ENCODE peak calls at places on chromosomes 2 and 18, in four cellular contexts. D is K562, J is GM12878, H is HepG2. T is an unnamed sample.

GRCh38 chr2:101306410-101306809 is 2.1 kb downstream of the RNF149 start:
- DNase-seq in D (peak; percentile 19), J (no peak), H (no peak), T (no peak)

GRCh38 chr18:73431620-73432019 is 563.8 kb upstream of the NETO1 start:
- DNase-seq in D (no peak), J (no peak), H (no peak), T (no peak)

GRCh38 chr18:9330419-9330818 is 4.2 kb upstream of the TWSG1 start:
- DNase-seq in D (no peak), J (no peak), H (no peak), T (no peak)

GRCh38 chr2:206515580-206515979 is 72.2 kb downstream of the ADAM23 start:
- DNase-seq in D (no peak), J (no peak), H (no peak), T (no peak)

GRCh38 chr2:199100326-199101110 is 357.2 kb downstream of the SATB2 start:
- DNase-seq in D (no peak), J (no peak), H (no peak), T (no peak)

GRCh38 chr18:31512203-31512764 is 14.3 kb downstream of the DSG2 start:
- DNase-seq in D (no peak), J (no peak), H (peak; percentile 97), T (peak; percentile 58)

GRCh38 chr2:217512728-217513127 is 490.1 kb downstream of the TNS1 start:
- DNase-seq in D (no peak), J (no peak), H (no peak), T (no peak)

GRCh38 chr2:241796209-241796608 is 12.8 kb upstream of the NEU4 start:
- DNase-seq in D (no peak), J (no peak), H (no peak), T (no peak)

GRCh38 chr2:133841905-133842304 is 273.6 kb upstream of the NCKAP5 start:
- DNase-seq in D (no peak), J (no peak), H (no peak), T (peak; percentile 72)

GRCh38 chr2:8679827-8680731 is 1.8 kb upstream of the ID2 start:
- DNase-seq in D (no peak), J (no peak), H (peak; percentile 98), T (peak; percentile 95)

GRCh38 chr2:30161929-30162328 is 15.1 kb downstream of the YPEL5 start:
- DNase-seq in D (no peak), J (no peak), H (no peak), T (no peak)

GRCh38 chr2:172097557-172098131 is 5.1 kb downstream of the DLX2 start:
- DNase-seq in D (peak; percentile 76), J (no peak), H (no peak), T (no peak)

GRCh38 chr2:138087761-138088602 is 123.7 kb downstream of the HNMT start:
- DNase-seq in D (no peak), J (no peak), H (no peak), T (no peak)

GRCh38 chr2:104599802-104600510 is 254.0 kb upstream of the POU3F3 start:
- DNase-seq in D (no peak), J (no peak), H (no peak), T (no peak)

GRCh38 chr2:38797276-38797675 is 19.3 kb downstream of the GEMIN6 start:
- DNase-seq in D (no peak), J (no peak), H (no peak), T (peak; percentile 30)

GRCh38 chr2:25845843-25846505 is 32.3 kb downstream of the ASXL2 start:
- DNase-seq in D (no peak), J (no peak), H (no peak), T (no peak)

GRCh38 chr2:182077451-182078142 is 91.9 kb downstream of the PPP1R1C start:
- DNase-seq in D (peak; percentile 7), J (no peak), H (peak; percentile 79), T (peak; percentile 10)

GRCh38 chr18:57446322-57446721 is 11.1 kb downstream of the ONECUT2 start:
- DNase-seq in D (peak; percentile 52), J (no peak), H (peak; percentile 31), T (peak; percentile 58)

GRCh38 chr2:127145255-127145899 is 38.4 kb upstream of the BIN1 start:
- DNase-seq in D (no peak), J (no peak), H (no peak), T (no peak)

GRCh38 chr18:2707559-2708168 is 52.1 kb downstream of the SMCHD1 start:
- DNase-seq in D (no peak), J (no peak), H (no peak), T (no peak)

GRCh38 chr2:78290581-78291214 is 734.8 kb upstream of the REG3G start:
- DNase-seq in D (no peak), J (no peak), H (no peak), T (no peak)

GRCh38 chr18:63216911-63217311 is 102.7 kb downstream of the BCL2 start:
- DNase-seq in D (no peak), J (no peak), H (no peak), T (no peak)

GRCh38 chr18:34771958-34772357 is 61.9 kb downstream of the DTNA start:
- DNase-seq in D (no peak), J (no peak), H (no peak), T (no peak)

GRCh38 chr2:71277536-71278103 is 50.7 kb upstream of the PAIP2B start:
- DNase-seq in D (peak; percentile 11), J (no peak), H (peak; percentile 31), T (peak; percentile 75)

GRCh38 chr2:15941483-15941853 is 1.1 kb downstream of the MYCN start:
- DNase-seq in D (no peak), J (no peak), H (no peak), T (no peak)

GRCh38 chr2:189109921-189110397 is 69.6 kb downstream of the COL5A2 start:
- DNase-seq in D (no peak), J (peak; percentile 45), H (peak; percentile 60), T (no peak)

GRCh38 chr2:43269706-43270105 is 43.3 kb upstream of the ZFP36L2 start:
- DNase-seq in D (no peak), J (no peak), H (no peak), T (no peak)

GRCh38 chr2:238518127-238518827 is 91.5 kb downstream of the ASB1 start:
- DNase-seq in D (no peak), J (no peak), H (peak; percentile 92), T (no peak)

GRCh38 chr2:215432759-215433594 is 2.9 kb downstream of the FN1 start:
- DNase-seq in D (no peak), J (no peak), H (no peak), T (no peak)

GRCh38 chr2:174826051-174826450 is 61.8 kb upstream of the CHRNA1 start:
- DNase-seq in D (no peak), J (no peak), H (no peak), T (no peak)

GRCh38 chr2:174824098-174824497 is 59.8 kb upstream of the CHRNA1 start:
- DNase-seq in D (no peak), J (no peak), H (no peak), T (no peak)

GRCh38 chr2:174830561-174830960 is 66.3 kb upstream of the CHRNA1 start:
- DNase-seq in D (no peak), J (no peak), H (no peak), T (no peak)

GRCh38 chr2:174829550-174829949 is 65.3 kb upstream of the CHRNA1 start:
- DNase-seq in D (no peak), J (no peak), H (no peak), T (no peak)

GRCh38 chr2:174827371-174828369 is 63.4 kb upstream of the CHRNA1 start:
- DNase-seq in D (no peak), J (no peak), H (no peak), T (no peak)
- TF ChIP-seq RFX5 in D (no peak), J (no peak), H (no peak), T (no peak)

DNA sequence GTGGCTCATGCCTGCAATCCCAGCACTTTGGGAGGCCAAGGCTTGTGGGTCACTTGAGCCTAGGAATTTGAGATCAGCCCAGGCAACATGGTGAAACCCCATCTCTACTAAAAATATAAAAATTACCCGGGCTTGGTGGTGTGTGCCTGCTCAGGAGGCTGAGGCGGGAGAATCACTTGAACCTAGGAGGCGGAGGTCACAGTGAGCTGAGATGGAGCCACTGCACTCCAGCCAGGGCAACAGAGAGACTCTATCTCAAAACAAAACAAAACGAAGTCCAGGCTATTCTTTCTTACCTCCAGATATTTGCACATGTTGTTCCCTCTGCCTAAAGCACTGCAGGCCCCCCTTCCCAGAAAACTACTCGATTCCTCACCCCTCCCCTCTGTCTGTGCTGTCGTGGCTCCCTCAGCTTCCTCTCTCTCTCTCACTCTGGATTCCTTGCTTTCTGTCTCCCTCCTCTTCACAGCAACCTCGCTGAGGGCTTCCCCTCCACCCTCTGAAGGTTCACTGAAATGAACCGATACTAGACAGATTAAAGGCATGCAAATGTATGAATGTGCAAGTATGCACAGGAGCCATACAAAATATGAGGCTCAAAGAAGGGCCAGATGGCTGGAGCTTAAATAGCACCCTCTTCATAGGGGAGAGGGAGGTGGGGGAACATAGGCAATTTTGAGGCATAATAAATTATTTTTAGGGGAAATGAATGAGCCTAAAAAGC is 18.5 kb downstream of the TMEM177 start:
- DNase-seq in D (no peak), J (peak; percentile 26), H (no peak), T (no peak)
- TF ChIP-seq SMC3 in D (no peak), J (no peak), H (no peak), T (no peak)

DNA sequence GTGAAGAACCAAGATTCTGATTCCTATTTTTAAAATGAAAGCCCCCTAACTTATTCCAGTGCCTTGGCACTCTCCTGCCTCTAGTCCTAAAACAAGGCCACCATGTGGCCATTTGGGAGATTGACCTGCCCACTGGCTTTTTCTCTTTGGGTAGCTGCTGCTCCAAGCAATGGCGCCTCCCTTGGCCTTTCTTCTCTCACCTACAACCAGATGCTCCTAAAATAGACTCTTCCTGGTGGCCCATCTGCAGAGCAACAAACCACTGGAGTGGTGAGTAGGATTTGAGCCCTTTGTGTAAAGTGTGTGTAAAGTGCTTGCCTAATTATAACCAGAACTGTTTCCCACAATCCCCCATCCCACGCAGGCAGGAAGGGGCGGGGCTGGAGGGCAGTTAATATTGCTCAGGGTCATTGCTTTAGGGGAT is 114.2 kb downstream of the FHOD3 start:
- DNase-seq in D (peak; percentile 48), J (no peak), H (peak; percentile 21), T (no peak)
- TF ChIP-seq MYC in D (no peak), J (no peak), H (no peak), T (no peak)

GRCh38 chr2:75547345-75548035 is 13.2 kb downstream of the EVA1A start:
- DNase-seq in D (no peak), J (no peak), H (no peak), T (peak; percentile 29)
- TF ChIP-seq RFX5 in D (no peak), J (no peak), H (no peak), T (no peak)

DNA sequence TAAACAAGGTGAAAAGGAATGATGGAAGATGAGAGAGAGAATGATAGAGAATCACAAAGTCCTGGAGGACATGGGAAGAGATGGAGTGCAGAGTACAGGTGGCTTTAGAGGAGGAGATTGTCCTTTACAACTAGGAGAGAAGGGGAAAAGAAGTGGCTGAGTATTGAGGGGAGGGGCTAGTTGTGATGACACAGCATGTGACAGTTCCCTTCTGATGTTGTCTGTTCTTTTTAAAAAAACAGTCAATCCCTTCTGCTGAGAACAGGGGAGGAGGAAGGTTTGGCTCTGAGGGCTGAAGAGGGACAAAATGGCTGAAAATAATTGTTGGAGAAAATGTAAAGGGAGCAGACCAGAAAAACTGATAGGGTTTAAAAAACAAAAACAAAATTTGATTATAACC is 44.0 kb downstream of the STEAP3 start:
- DNase-seq in D (peak; percentile 22), J (no peak), H (no peak), T (no peak)
- TF ChIP-seq SMC3 in D (no peak), J (no peak), H (no peak), T (no peak)

T was measured in A549.